ENCODE peak calls at places on chromosome 14, in nine cellular contexts. C is NCI-H1105 treated with DMSO at 0.1 percent for 48 hours, N is G401, U is NCI-H2227 treated with DMSO at 0.1 percent for 48 hours, X is SK-MEL-5, L is NCI-H1436, S is RPMI7951, I is AG08395, D is choroid plexus epithelial cell. Q is an unnamed sample.

GRCh38 chr14:68576496-68577244 is 216.2 kb downstream of the ZFP36L1 start:
- DNase-seq in C (no peak), N (no peak), U (no peak), X (peak), L (no peak), S (peak), I (peak), D (peak), Q (no peak)

GRCh38 chr14:53042480-53042879 is 91.6 kb upstream of the FERMT2 start:
- DNase-seq in C (no peak), N (no peak), U (no peak), X (no peak), L (no peak), S (no peak), I (no peak), D (peak), Q (no peak)

GRCh38 chr14:60222820-60223219 is 26.2 kb upstream of the PPM1A start:
- DNase-seq in C (no peak), N (peak), U (no peak), X (no peak), L (no peak), S (no peak), I (no peak), D (no peak), Q (no peak)

GRCh38 chr14:28142400-28143015 is 624.1 kb upstream of the FOXG1 start:
- DNase-seq in C (peak), N (no peak), U (peak), X (peak), L (peak), S (no peak), I (no peak), D (peak), Q (peak)

GRCh38 chr14:95313707-95314106 is 6.0 kb downstream of the CLMN start:
- DNase-seq in C (no peak), N (no peak), U (no peak), X (peak), L (no peak), S (peak), I (peak), D (peak), Q (no peak)

GRCh38 chr14:91395998-91396660 is 21.5 kb downstream of the CCDC88C start:
- DNase-seq in C (peak), N (no peak), U (no peak), X (no peak), L (no peak), S (no peak), I (no peak), D (no peak), Q (no peak)

GRCh38 chr14:106210650-106211049 is 684.3 kb downstream of the TMEM121 start:
- DNase-seq in C (no peak), N (no peak), U (no peak), X (peak), L (no peak), S (no peak), I (no peak), D (no peak), Q (no peak)

GRCh38 chr14:52080817-52081755 is 12.2 kb upstream of the NID2 start:
- DNase-seq in C (peak), N (no peak), U (no peak), X (no peak), L (no peak), S (peak), I (peak), D (peak), Q (peak)

GRCh38 chr14:103401223-103402214 is 16.3 kb downstream of the MARK3 start:
- DNase-seq in C (no peak), N (no peak), U (no peak), X (peak), L (no peak), S (peak), I (peak), D (peak), Q (peak)

GRCh38 chr14:72894623-72895378 is 900 bp upstream of the DPF3 start:
- DNase-seq in C (no peak), N (no peak), U (no peak), X (no peak), L (no peak), S (no peak), I (no peak), D (no peak), Q (peak)

GRCh38 chr14:61520546-61520945 is 174.8 kb upstream of the HIF1A start:
- DNase-seq in C (no peak), N (no peak), U (no peak), X (no peak), L (no peak), S (no peak), I (no peak), D (no peak), Q (no peak)

GRCh38 chr14:47785041-47785440 is 109.6 kb upstream of the MDGA2 start:
- DNase-seq in C (no peak), N (no peak), U (no peak), X (no peak), L (no peak), S (no peak), I (no peak), D (no peak), Q (no peak)

GRCh38 chr14:90266441-90267154 is 10.2 kb downstream of the PSMC1 start:
- DNase-seq in C (no peak), N (no peak), U (no peak), X (no peak), L (no peak), S (no peak), I (no peak), D (no peak), Q (no peak)

GRCh38 chr14:105267820-105268548 is 19.7 kb downstream of the BTBD6 start:
- DNase-seq in C (no peak), N (no peak), U (no peak), X (peak), L (no peak), S (no peak), I (no peak), D (no peak), Q (no peak)

GRCh38 chr14:56561586-56561985 is 18.0 kb upstream of the TMEM260 start:
- DNase-seq in C (no peak), N (no peak), U (no peak), X (no peak), L (no peak), S (no peak), I (no peak), D (no peak), Q (no peak)

GRCh38 chr14:94390372-94391086 is 2.1 kb upstream of the SERPINA1 start:
- DNase-seq in C (no peak), N (no peak), U (no peak), X (no peak), L (no peak), S (peak), I (no peak), D (no peak), Q (no peak)

GRCh38 chr14:49212721-49213120 is 373.5 kb downstream of the RPS29 start:
- DNase-seq in C (no peak), N (no peak), U (no peak), X (no peak), L (no peak), S (no peak), I (no peak), D (no peak), Q (no peak)

GRCh38 chr14:96852823-96853422 is 55.7 kb downstream of the VRK1 start:
- DNase-seq in C (peak), N (peak), U (peak), X (peak), L (no peak), S (peak), I (peak), D (peak), Q (peak)

GRCh38 chr14:101705733-101706508 is 55.6 kb upstream of the PPP2R5C start:
- DNase-seq in C (no peak), N (no peak), U (no peak), X (no peak), L (no peak), S (no peak), I (no peak), D (peak), Q (no peak)

GRCh38 chr14:61965030-61965745 is 203.0 kb downstream of the SNAPC1 start:
- DNase-seq in C (no peak), N (no peak), U (no peak), X (no peak), L (no peak), S (peak), I (peak), D (peak), Q (peak)

GRCh38 chr14:21069388-21070082 is 569 bp upstream of the ARHGEF40 start:
- DNase-seq in C (peak), N (peak), U (peak), X (peak), L (no peak), S (peak), I (peak), D (peak), Q (peak)

GRCh38 chr14:76919811-76920571 is 93.8 kb downstream of the LRRC74A start:
- DNase-seq in C (peak), N (no peak), U (peak), X (no peak), L (peak), S (peak), I (peak), D (peak), Q (no peak)

GRCh38 chr14:42715316-42715715 is 1108.6 kb downstream of the LRFN5 start:
- DNase-seq in C (no peak), N (no peak), U (no peak), X (no peak), L (no peak), S (no peak), I (no peak), D (peak), Q (peak)

GRCh38 chr14:49306152-49306751 is 279.9 kb downstream of the RPS29 start:
- DNase-seq in C (peak), N (peak), U (no peak), X (peak), L (no peak), S (peak), I (no peak), D (peak), Q (peak)

GRCh38 chr14:73896521-73896920 is 9.9 kb downstream of the ZNF410 start:
- DNase-seq in C (no peak), N (no peak), U (no peak), X (no peak), L (no peak), S (no peak), I (no peak), D (peak), Q (no peak)

GRCh38 chr14:58476320-58476719 is 48.8 kb downstream of the KIAA0586 start:
- DNase-seq in C (no peak), N (no peak), U (no peak), X (no peak), L (no peak), S (no peak), I (no peak), D (no peak), Q (no peak)

GRCh38 chr14:37329189-37330001 is 131.7 kb downstream of the MIPOL1 start:
- DNase-seq in C (no peak), N (no peak), U (no peak), X (no peak), L (no peak), S (no peak), I (no peak), D (no peak), Q (no peak)

GRCh38 chr14:26984318-26985177 is 386.7 kb upstream of the NOVA1 start:
- DNase-seq in C (peak), N (peak), U (peak), X (peak), L (peak), S (peak), I (peak), D (peak), Q (peak)

GRCh38 chr14:98819132-98819866 is 452.7 kb downstream of the BCL11B start:
- DNase-seq in C (no peak), N (no peak), U (no peak), X (no peak), L (no peak), S (peak), I (no peak), D (no peak), Q (no peak)

GRCh38 chr14:44756577-44756976 is 205.2 kb downstream of the KLHL28 start:
- DNase-seq in C (no peak), N (no peak), U (no peak), X (no peak), L (no peak), S (no peak), I (no peak), D (no peak), Q (no peak)

GRCh38 chr14:68797180-68797670 is 4.4 kb upstream of the ZFP36L1 start:
- DNase-seq in C (no peak), N (no peak), U (no peak), X (no peak), L (no peak), S (peak), I (no peak), D (no peak), Q (no peak)

GRCh38 chr14:29953501-29953900 is 25.9 kb upstream of the PRKD1 start:
- DNase-seq in C (no peak), N (no peak), U (no peak), X (peak), L (no peak), S (no peak), I (no peak), D (no peak), Q (no peak)

GRCh38 chr14:22070119-22070982 is 396.7 kb upstream of the OR4E1 start:
- DNase-seq in C (no peak), N (no peak), U (no peak), X (peak), L (no peak), S (peak), I (no peak), D (peak), Q (no peak)

GRCh38 chr14:68960123-68960522 is 19.0 kb downstream of the ACTN1 start:
- DNase-seq in C (no peak), N (no peak), U (no peak), X (no peak), L (no peak), S (no peak), I (no peak), D (no peak), Q (no peak)

GRCh38 chr14:68141531-68142088 is 322.0 kb downstream of the RAD51B start:
- DNase-seq in C (no peak), N (no peak), U (no peak), X (peak), L (no peak), S (peak), I (no peak), D (peak), Q (no peak)

GRCh38 chr14:101721951-101722661 is 39.4 kb upstream of the PPP2R5C start:
- DNase-seq in C (no peak), N (no peak), U (no peak), X (peak), L (no peak), S (peak), I (peak), D (peak), Q (no peak)

GRCh38 chr14:103186241-103186835 is 63.1 kb downstream of the TNFAIP2 start:
- DNase-seq in C (no peak), N (peak), U (no peak), X (no peak), L (no peak), S (no peak), I (no peak), D (no peak), Q (no peak)

GRCh38 chr14:95227279-95227860 is 70.0 kb upstream of the DICER1 start:
- DNase-seq in C (peak), N (no peak), U (no peak), X (no peak), L (peak), S (no peak), I (no peak), D (peak), Q (no peak)

GRCh38 chr14:63642229-63642611 is 549 bp upstream of the WDR89 start:
- DNase-seq in C (peak), N (peak), U (peak), X (peak), L (peak), S (peak), I (peak), D (peak), Q (peak)

GRCh38 chr14:34649344-34649743 is 19.4 kb upstream of the SNX6 start:
- DNase-seq in C (no peak), N (no peak), U (no peak), X (no peak), L (no peak), S (peak), I (peak), D (peak), Q (no peak)

Q was measured in RKO.